ENCODE peak calls at places on chromosomes 16 and 17, in four cellular contexts. One of them, this sample, is unnamed.
A peak's percentile ranks its signal among the peaks of the same experiment; 100 is the strongest.

GRCh38 chr16:3020604-3021448 is 658 bp downstream of the TNFRSF12A start:
- DNase-seq in left ventricle myocardium inferior: peak; percentile 75
- DNase-seq in mesendoderm: peak; percentile 96
- DNase-seq in spleen: peak; percentile 94
- DNase-seq in this sample: peak; percentile 88

GRCh38 chr16:12078405-12079245 is 102.1 kb downstream of the SNX29 start:
- DNase-seq in spleen: peak; percentile 67
- DNase-seq in left ventricle myocardium inferior: no peak
- DNase-seq in mesendoderm: no peak
- DNase-seq in this sample: no peak

GRCh38 chr17:29263916-29264315 is 17.3 kb downstream of the CRYBA1 start:
- DNase-seq in spleen: no peak
- DNase-seq in left ventricle myocardium inferior: no peak
- DNase-seq in mesendoderm: no peak
- DNase-seq in this sample: no peak

GRCh38 chr16:80909720-80910119 is 97.0 kb downstream of the CMC2 start:
- DNase-seq in spleen: no peak
- DNase-seq in left ventricle myocardium inferior: no peak
- DNase-seq in mesendoderm: no peak
- DNase-seq in this sample: no peak

GRCh38 chr17:79619196-79619595 is 8.3 kb upstream of the RBFOX3 start:
- DNase-seq in spleen: peak; percentile 21
- DNase-seq in left ventricle myocardium inferior: peak; percentile 7
- DNase-seq in mesendoderm: no peak
- DNase-seq in this sample: no peak

GRCh38 chr16:79833559-79833958 is 233.0 kb upstream of the MAF start:
- DNase-seq in spleen: no peak
- DNase-seq in mesendoderm: no peak
- DNase-seq in left ventricle myocardium inferior: no peak
- DNase-seq in this sample: no peak

GRCh38 chr17:67400193-67400592 is 23.1 kb downstream of the PITPNC1 start:
- DNase-seq in mesendoderm: no peak
- DNase-seq in spleen: no peak
- DNase-seq in left ventricle myocardium inferior: no peak
- DNase-seq in this sample: no peak

GRCh38 chr17:692116-692515 is 22.5 kb downstream of the VPS53 start:
- DNase-seq in spleen: no peak
- DNase-seq in mesendoderm: no peak
- DNase-seq in left ventricle myocardium inferior: no peak
- DNase-seq in this sample: no peak

GRCh38 chr16:60246055-60246454 is 1511.9 kb upstream of the GOT2 start:
- DNase-seq in left ventricle myocardium inferior: no peak
- DNase-seq in spleen: no peak
- DNase-seq in mesendoderm: no peak
- DNase-seq in this sample: no peak

GRCh38 chr17:7293131-7293557 is 1.3 kb downstream of the YBX2 start:
- DNase-seq in spleen: no peak
- DNase-seq in mesendoderm: no peak
- DNase-seq in left ventricle myocardium inferior: no peak
- DNase-seq in this sample: no peak

GRCh38 chr17:5539286-5539685 is 45.0 kb downstream of the NLRP1 start:
- DNase-seq in left ventricle myocardium inferior: no peak
- DNase-seq in spleen: no peak
- DNase-seq in mesendoderm: no peak
- DNase-seq in this sample: no peak

GRCh38 chr17:36221187-36221586 is 10.3 kb downstream of the CCL4L2 start:
- DNase-seq in spleen: no peak
- DNase-seq in left ventricle myocardium inferior: no peak
- DNase-seq in mesendoderm: no peak
- DNase-seq in this sample: no peak
- H3K4me1 ChIP-seq in spleen: no peaks in the 10 kb centered on the region
- H3K4me1 ChIP-seq in left ventricle myocardium inferior: no peaks in the 10 kb centered on the region
- H3K4me1 ChIP-seq in mesendoderm: no peaks in the 10 kb centered on the region
- H3K4me1 ChIP-seq in this sample: no peaks in the 10 kb centered on the region

DNA sequence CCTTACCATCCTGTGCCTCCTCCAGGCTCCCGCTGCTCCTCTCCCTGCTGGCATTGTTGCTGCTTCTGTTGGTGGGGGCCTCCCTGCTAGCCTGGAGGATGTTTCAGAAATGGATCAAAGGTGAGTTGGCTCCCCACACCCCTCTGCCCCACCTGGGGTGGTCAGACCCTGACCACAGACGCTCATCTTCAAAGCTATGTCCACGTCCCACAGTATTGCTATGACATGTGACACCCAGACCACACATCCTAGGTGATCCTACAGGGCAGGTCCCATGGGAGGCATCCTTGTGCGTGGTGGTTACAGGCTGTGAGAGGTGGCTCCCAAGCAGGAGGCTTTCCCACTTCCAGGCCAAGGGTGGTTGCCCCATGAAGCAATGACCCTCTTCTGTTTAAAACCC is 11.0 kb downstream of the CD300A start:
- DNase-seq in left ventricle myocardium inferior: no peak
- DNase-seq in spleen: no peak
- DNase-seq in mesendoderm: no peak
- DNase-seq in this sample: no peak
- H3K27ac ChIP-seq in left ventricle myocardium inferior: no peak overlapping the region
- H3K27ac ChIP-seq in spleen: peak overlapping the region; percentile 94
- H3K27ac ChIP-seq in mesendoderm: no peak overlapping the region
- H3K27ac ChIP-seq in this sample: no peak overlapping the region

DNA sequence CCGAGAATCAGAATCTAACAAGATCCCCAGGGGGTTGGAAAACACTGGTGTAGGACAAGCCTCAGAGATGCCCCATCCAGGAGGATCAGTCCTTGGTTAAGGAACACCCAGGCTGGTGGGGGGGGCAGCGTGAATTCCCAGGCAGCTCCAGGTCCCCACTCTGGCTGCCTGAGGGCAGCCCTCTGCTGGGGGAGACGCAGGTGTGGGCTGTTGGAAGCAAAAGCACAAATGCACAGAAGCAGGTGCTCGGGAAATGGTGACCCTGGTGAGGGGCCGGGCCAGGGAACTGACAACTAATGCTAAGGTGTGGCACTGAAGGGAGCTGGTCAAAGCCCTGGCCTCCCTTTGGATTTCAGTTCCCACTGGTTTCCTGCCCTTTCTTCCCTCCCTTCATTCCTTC is 140.8 kb upstream of the CDH5 start:
- DNase-seq in left ventricle myocardium inferior: no peak
- DNase-seq in mesendoderm: no peak
- DNase-seq in spleen: no peak
- DNase-seq in this sample: no peak
- H3K4me1 ChIP-seq in left ventricle myocardium inferior: peaks cover 9% of the 10 kb centered on the region
- H3K4me1 ChIP-seq in mesendoderm: no peaks in the 10 kb centered on the region
- H3K4me1 ChIP-seq in spleen: peaks cover 4% of the 10 kb centered on the region
- H3K4me1 ChIP-seq in this sample: no peaks in the 10 kb centered on the region

GRCh38 chr17:30395398-30396022 is 16.8 kb downstream of the CPD start:
- DNase-seq in spleen: no peak
- DNase-seq in mesendoderm: no peak
- DNase-seq in left ventricle myocardium inferior: no peak
- DNase-seq in this sample: no peak
- H3K27ac ChIP-seq in spleen: no peak overlapping the region
- H3K27ac ChIP-seq in mesendoderm: no peak overlapping the region
- H3K27ac ChIP-seq in left ventricle myocardium inferior: no peak overlapping the region
- H3K27ac ChIP-seq in this sample: no peak overlapping the region

DNA sequence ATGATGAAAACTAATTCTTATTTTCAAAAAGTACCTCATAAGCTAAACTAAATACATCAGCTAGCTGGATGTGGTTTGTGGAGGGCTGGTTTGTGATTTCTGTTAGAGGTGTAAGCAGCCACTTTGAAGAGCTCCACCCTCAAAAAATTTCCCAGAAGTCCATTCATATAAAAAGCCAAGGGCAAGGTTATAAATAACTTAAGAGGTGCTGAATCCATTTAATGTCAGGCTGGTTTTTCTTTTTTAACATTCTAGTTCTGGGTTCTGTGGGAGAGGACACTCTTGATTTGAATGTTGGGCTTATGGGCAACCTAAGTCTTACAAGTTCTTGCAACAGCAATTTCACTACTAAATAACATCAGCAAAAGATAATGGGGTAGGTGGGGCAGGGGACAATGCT is 3.4 kb upstream of the WIPI1 start:
- DNase-seq in left ventricle myocardium inferior: no peak
- DNase-seq in mesendoderm: no peak
- DNase-seq in spleen: no peak
- DNase-seq in this sample: no peak
- H3K4me1 ChIP-seq in left ventricle myocardium inferior: peaks cover 61% of the 10 kb centered on the region
- H3K4me1 ChIP-seq in mesendoderm: peaks cover 5% of the 10 kb centered on the region
- H3K4me1 ChIP-seq in spleen: peaks cover 5% of the 10 kb centered on the region
- H3K4me1 ChIP-seq in this sample: no peaks in the 10 kb centered on the region

GRCh38 chr17:3750926-3751325 is 27.2 kb downstream of the HASPIN start:
- DNase-seq in spleen: no peak
- DNase-seq in left ventricle myocardium inferior: no peak
- DNase-seq in mesendoderm: no peak
- DNase-seq in this sample: no peak

GRCh38 chr17:3755335-3756030 is 31.8 kb downstream of the HASPIN start:
- DNase-seq in mesendoderm: no peak
- DNase-seq in left ventricle myocardium inferior: no peak
- DNase-seq in spleen: no peak
- DNase-seq in this sample: no peak

GRCh38 chr17:3754066-3754457 is 30.4 kb downstream of the HASPIN start:
- DNase-seq in mesendoderm: no peak
- DNase-seq in spleen: no peak
- DNase-seq in left ventricle myocardium inferior: no peak
- DNase-seq in this sample: no peak

GRCh38 chr17:3751836-3752235 is 28.1 kb downstream of the HASPIN start:
- DNase-seq in spleen: no peak
- DNase-seq in left ventricle myocardium inferior: no peak
- DNase-seq in mesendoderm: no peak
- DNase-seq in this sample: no peak

DNA sequence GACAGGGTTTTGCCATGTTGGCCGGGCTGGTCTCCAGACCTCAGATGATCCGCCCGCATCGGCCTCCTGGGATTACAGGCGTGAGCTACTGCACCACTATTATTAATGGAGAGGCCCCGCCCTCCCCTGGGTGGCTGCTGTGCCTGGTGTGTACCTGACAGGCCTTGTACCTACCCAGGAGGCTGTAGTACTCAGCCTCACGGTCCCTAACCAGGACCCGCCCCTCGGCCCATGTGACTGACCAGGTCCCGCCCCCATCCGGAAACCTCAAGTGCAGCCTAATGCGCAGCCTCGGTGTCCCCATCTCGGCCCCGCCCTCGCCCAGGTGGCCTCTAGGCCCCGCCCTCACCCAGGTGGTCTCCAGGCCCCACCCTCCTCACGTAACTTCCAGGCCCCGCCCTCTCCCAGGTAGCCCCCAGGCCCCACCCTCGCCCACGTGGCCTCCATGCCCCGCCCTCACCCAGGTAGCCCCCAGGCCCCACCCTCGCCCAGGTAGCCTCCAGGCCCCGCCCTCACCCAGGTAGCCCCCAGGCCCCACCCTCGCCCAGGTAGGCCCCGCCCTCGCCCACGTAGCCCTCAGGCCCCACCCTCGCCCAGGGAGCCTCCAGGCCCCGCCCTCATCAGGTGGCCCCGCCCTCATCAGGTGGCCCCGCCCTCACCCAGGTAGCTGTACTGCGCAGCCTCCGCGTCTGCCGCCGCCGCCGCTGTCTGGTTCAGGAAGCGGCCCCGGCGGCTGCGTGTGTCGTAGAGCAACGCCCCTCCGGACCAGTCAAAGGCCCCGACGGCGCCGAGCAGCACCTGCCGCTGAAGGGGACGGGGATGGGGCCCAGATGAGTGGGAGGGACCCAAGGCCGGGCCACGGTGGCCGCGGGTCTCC is 31.0 kb downstream of the HASPIN start:
- DNase-seq in spleen: peak; percentile 93
- DNase-seq in left ventricle myocardium inferior: no peak
- DNase-seq in mesendoderm: peak; percentile 98
- DNase-seq in this sample: no peak
- H3K27ac ChIP-seq in spleen: peak overlapping the region; percentile 71
- H3K27ac ChIP-seq in left ventricle myocardium inferior: no peak overlapping the region
- H3K27ac ChIP-seq in mesendoderm: no peak overlapping the region
- H3K27ac ChIP-seq in this sample: no peak overlapping the region

This sample was measured in uterus.